ENCODE peak calls at places on chromosomes 11 and 22, in five cellular contexts. Y, B, N, S and F are unnamed samples.

GRCh38 chr22:35099883-35100282 is 33.9 kb downstream of the ISX start:
- DNase-seq in S (no peak), B (no peak), N (no peak), Y (no peak), F (no peak)

GRCh38 chr11:107042748-107043147 is 24.5 kb upstream of the GUCY1A2 start:
- DNase-seq in N (no peak), S (no peak), B (no peak), Y (no peak), F (no peak)

GRCh38 chr22:21657361-21658118 is 8.3 kb upstream of the PPIL2 start:
- DNase-seq in N (no peak), S (peak; percentile 55), Y (peak; percentile 89), B (peak; percentile 95), F (no peak)

GRCh38 chr11:60455531-60456042 is at the start of gene MS4A1:
- DNase-seq in Y (peak; percentile 8), S (no peak), B (no peak), N (no peak), F (no peak)

GRCh38 chr22:49034836-49035817 is 792.5 kb downstream of the BRD1 start:
- DNase-seq in B (peak; percentile 58), N (no peak), Y (no peak), S (no peak), F (no peak)

GRCh38 chr11:88384004-88384677 is 46.6 kb upstream of the CTSC start:
- DNase-seq in N (no peak), Y (no peak), S (peak; percentile 64), B (no peak), F (no peak)

GRCh38 chr11:68328374-68329091 is 16.1 kb downstream of the LRP5 start:
- DNase-seq in N (no peak), B (no peak), S (peak; percentile 84), Y (peak; percentile 70), F (peak; percentile 72)

GRCh38 chr11:61971177-61972111 is 4.0 kb upstream of the FTH1 start:
- DNase-seq in B (peak; percentile 93), S (peak; percentile 99), Y (peak; percentile 94), N (peak; percentile 99), F (peak; percentile 100)

GRCh38 chr22:35229865-35230264 is 27.4 kb upstream of the HMGXB4 start:
- DNase-seq in Y (no peak), N (no peak), B (no peak), S (no peak), F (no peak)

GRCh38 chr11:2177081-2177480 is 5.5 kb upstream of the TH start:
- DNase-seq in B (no peak), Y (no peak), N (no peak), S (no peak), F (no peak)

GRCh38 chr22:40044102-40044869 is 49.5 kb downstream of the FAM83F start:
- DNase-seq in N (peak; percentile 99), B (peak; percentile 96), S (peak; percentile 99), Y (peak; percentile 98), F (peak; percentile 99)

DNA sequence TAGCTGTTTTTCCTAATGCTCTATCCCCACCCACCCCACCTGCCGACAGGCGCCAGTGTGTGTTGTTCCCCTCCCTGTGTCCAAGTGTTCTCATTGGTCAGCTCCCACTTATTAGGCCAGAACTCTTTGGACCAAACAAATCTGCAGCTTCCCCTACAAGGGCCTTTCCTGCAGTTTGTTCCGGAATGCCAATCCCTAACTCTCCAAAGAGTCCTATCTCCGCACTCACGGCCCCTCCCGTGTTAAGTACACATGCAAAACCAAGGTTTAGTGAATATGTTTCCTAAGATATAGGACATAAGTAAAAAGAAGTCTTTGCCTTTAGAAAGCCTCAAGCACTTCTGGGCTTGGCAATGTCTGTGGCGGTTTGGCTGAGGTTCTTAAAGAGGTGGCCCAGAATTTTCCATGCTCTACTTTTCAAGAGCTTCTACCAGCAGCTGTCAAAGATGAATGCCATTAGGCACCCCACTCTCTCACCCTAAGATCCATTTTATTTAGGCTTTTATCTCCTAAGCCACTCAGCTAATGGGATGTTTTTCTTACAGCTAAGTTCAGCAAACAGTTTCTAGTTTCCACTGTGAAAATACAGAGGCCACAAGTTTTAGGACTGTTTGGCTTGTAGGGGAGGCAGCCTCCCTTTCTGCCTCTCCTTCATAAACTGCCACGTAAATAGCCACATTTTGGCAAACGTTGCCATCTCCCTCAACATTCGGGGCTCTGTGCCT is 1.6 kb downstream of the CD59 start:
- DNase-seq in Y (peak; percentile 46), N (peak; percentile 73), S (peak; percentile 63), B (no peak), F (no peak)
- TF ChIP-seq POLR2AphosphoS5 in Y (peak; percentile 36), N (no peak), S (no peak), B (no peak), F (no peak)

GRCh38 chr11:69496631-69497220 is 15.3 kb downstream of the LINC01488 start:
- DNase-seq in N (no peak), B (peak; percentile 24), Y (no peak), S (no peak), F (no peak)

GRCh38 chr11:69495441-69496201 is 14.2 kb downstream of the LINC01488 start:
- DNase-seq in N (no peak), Y (no peak), B (peak; percentile 54), S (no peak), F (no peak)

GRCh38 chr11:69498614-69499175 is 17.2 kb downstream of the LINC01488 start:
- DNase-seq in B (peak; percentile 60), Y (no peak), S (no peak), N (no peak), F (peak; percentile 34)

GRCh38 chr11:69496202-69496557 is 14.7 kb downstream of the LINC01488 start:
- DNase-seq in N (no peak), S (no peak), B (peak; percentile 42), Y (no peak), F (no peak)

DNA sequence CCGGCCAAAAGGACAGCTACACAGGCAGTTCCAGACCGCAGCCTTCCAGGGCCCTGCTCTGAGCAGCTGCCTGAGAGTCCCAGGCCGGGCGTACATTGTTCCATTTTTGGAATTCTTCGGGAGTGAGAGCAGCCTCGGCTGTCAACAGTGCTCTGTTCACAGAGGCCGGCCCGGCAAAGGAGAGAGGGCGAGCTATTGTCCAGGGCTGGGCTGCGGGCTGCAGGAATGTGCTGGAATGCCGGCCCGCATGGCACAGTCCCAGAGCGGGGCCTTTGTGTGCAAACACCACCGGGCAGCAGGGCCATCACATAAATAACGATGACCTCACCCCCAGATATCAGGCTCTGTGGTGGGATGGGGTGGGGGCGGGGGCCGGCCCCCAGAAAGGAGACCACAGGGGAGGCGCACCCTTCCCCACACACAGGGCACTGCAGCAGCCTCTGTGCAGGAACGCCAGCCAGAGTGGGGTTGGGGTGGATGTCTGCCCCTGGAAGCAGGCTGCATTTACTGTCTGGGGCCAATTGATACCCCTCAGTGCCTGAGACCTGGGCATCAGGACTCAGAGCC is 15.8 kb downstream of the LINC01488 start:
- DNase-seq in N (peak; percentile 84), S (peak; percentile 83), B (peak; percentile 61), Y (peak; percentile 47), F (peak; percentile 89)
- H3K4me1 ChIP-seq in N (peaks cover 23% of the 10 kb centered on the region), S (peaks cover 29% of the 10 kb centered on the region), B (no peaks in the 10 kb centered on the region), Y (peaks cover 11% of the 10 kb centered on the region), F (no peaks in the 10 kb centered on the region)

GRCh38 chr22:23801886-23802377 is 15.2 kb downstream of the SMARCB1 start:
- DNase-seq in B (no peak), N (no peak), Y (no peak), S (no peak), F (no peak)

GRCh38 chr22:23800297-23801237 is 13.8 kb downstream of the SMARCB1 start:
- DNase-seq in B (peak; percentile 86), S (no peak), Y (no peak), N (no peak), F (no peak)

GRCh38 chr22:23804781-23805291 is 18.1 kb downstream of the SMARCB1 start:
- DNase-seq in N (no peak), Y (no peak), B (peak; percentile 68), S (no peak), F (no peak)

GRCh38 chr22:23801238-23801821 is 14.6 kb downstream of the SMARCB1 start:
- DNase-seq in Y (no peak), N (no peak), B (no peak), S (no peak), F (no peak)

DNA sequence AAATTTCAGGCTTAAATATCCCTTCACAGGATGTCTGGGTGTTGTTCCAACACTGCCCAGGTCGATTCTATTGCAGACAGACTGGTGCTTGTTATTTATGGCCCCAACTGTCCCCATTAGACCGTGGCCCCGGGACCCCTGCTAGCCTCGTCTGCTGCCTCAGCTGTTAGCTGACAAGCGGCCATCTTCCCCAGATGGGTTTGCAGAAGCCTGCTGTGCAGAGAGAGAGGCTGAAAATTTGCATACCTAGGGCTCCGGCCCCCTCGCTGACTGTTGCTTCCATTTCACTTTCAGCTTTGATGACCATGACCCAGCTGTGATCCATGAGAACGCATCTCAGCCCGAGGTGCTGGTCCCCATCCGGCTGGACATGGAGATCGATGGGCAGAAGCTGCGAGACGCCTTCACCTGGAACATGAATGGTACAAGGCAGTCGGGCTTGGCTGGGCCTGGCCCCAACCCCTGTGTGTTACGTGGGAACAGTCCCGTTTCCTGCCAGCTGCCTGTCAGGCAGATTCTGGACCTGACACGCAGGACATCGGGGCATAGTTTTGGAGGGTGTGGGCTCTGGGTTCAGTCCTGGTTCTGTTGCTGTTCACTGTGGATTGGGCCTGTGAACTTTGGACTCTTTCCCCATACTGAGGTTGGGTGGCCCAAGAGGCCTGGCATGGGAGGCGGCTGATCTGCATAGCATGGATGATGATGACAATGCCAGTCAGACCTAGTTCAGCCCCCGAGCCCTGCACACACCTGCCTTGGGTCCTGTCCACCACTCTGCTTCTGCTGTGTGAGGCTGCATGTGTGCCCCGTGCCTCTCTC is 16.4 kb downstream of the SMARCB1 start:
- DNase-seq in B (no peak), Y (peak; percentile 45), S (no peak), N (no peak), F (no peak)
- TF ChIP-seq POLR2AphosphoS5 in B (peak; percentile 48), Y (no peak), S (no peak), N (no peak), F (no peak)

GRCh38 chr11:47269002-47269828 is 718 bp upstream of the MADD start:
- DNase-seq in B (peak; percentile 97), Y (peak; percentile 91), S (peak; percentile 85), N (peak; percentile 94), F (peak; percentile 97)

GRCh38 chr11:47271328-47271727 is 1.4 kb downstream of the MADD start:
- DNase-seq in S (no peak), N (no peak), Y (no peak), B (no peak), F (no peak)

GRCh38 chr11:47269829-47270305 is at the start of gene MADD:
- DNase-seq in Y (peak; percentile 90), B (peak; percentile 99), S (peak; percentile 83), N (peak; percentile 89), F (peak; percentile 94)

GRCh38 chr11:47271961-47272661 is 2.2 kb downstream of the MADD start:
- DNase-seq in Y (peak; percentile 60), N (no peak), S (no peak), B (no peak), F (no peak)

DNA sequence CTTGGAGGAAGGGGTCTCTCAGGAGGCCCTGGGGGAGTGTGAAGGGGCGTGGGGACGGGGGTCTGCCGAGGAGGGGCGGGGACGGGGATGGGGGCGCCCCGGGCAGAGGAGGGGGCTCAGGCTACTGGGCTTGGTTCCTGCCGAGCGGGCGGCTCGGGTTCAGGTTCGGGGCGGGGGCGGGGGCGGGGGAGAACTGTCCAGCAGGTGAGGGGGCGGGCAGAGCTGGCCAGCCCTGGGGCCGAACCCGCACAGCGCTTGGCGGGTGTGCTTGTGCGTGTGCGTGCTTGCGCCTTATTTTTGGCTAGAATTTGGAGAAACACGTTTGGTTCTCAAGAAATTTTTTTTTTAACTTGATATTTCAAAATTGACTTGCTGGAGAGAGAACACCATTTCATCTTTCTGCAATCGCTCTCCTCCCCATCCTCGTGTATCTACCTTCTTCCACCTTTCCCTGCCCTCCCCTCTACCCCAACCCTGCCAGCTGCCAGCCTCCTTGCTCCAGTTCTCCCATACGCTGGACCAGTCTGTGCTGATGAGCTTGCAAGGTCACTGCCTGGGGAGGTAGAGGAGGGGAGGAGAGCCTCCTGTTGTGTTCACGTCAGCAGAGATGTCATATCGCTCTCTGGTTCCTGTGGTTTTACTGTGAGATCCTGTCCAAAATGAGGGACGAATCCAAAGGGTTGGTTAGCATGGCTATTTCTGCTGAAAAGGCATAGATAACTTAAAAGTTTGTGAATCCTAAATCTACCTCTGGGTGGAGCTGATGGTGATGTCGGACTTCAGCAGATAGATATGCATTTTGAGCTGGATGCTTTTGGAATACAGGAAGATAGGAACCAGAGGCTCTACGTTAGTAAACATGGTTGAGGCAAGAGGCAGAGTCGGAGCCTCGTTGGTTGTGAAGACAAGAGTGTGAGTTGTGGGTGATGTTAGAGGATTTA is 668 bp downstream of the MADD start:
- DNase-seq in S (peak; percentile 26), B (peak; percentile 79), N (no peak), Y (peak; percentile 34), F (peak; percentile 74)
- H3K4me1 ChIP-seq in S (peaks cover 27% of the 10 kb centered on the region), B (peaks cover 34% of the 10 kb centered on the region), N (peaks cover 42% of the 10 kb centered on the region), Y (peaks cover 32% of the 10 kb centered on the region), F (no peaks in the 10 kb centered on the region)